ENCODE peak calls at places on chromosomes 3 and 15, in seven cellular contexts. One of them, this sample, is unnamed.

GRCh38 chr3:1591327-1592028 is 498.7 kb downstream of the CNTN6 start:
- DNase-seq in neural progenitor cell: no peak
- DNase-seq in effector CD4-positive, alpha-beta T cell: no peak
- DNase-seq in kidney tubule cell: peak
- DNase-seq in SW480: no peak
- DNase-seq in activated gamma-delta T cell treated with Interleukin-2 at 50 U/mL for 16 hours: no peak
- DNase-seq in RWPE2: no peak
- DNase-seq in this sample: no peak

GRCh38 chr3:80439490-80439889 is 671.7 kb upstream of the ROBO1 start:
- DNase-seq in neural progenitor cell: no peak
- DNase-seq in effector CD4-positive, alpha-beta T cell: no peak
- DNase-seq in kidney tubule cell: no peak
- DNase-seq in SW480: peak
- DNase-seq in activated gamma-delta T cell treated with Interleukin-2 at 50 U/mL for 16 hours: no peak
- DNase-seq in RWPE2: no peak
- DNase-seq in this sample: no peak

GRCh38 chr15:57330619-57331018 is 45.7 kb upstream of the CGNL1 start:
- DNase-seq in neural progenitor cell: no peak
- DNase-seq in effector CD4-positive, alpha-beta T cell: no peak
- DNase-seq in kidney tubule cell: no peak
- DNase-seq in SW480: no peak
- DNase-seq in activated gamma-delta T cell treated with Interleukin-2 at 50 U/mL for 16 hours: no peak
- DNase-seq in RWPE2: no peak
- DNase-seq in this sample: no peak

GRCh38 chr15:47750030-47750739 is 32.9 kb downstream of the SEMA6D start:
- DNase-seq in neural progenitor cell: no peak
- DNase-seq in effector CD4-positive, alpha-beta T cell: no peak
- DNase-seq in kidney tubule cell: peak
- DNase-seq in SW480: no peak
- DNase-seq in activated gamma-delta T cell treated with Interleukin-2 at 50 U/mL for 16 hours: no peak
- DNase-seq in RWPE2: no peak
- DNase-seq in this sample: no peak

GRCh38 chr3:186425788-186426730 is 64.0 kb upstream of the DGKG start:
- DNase-seq in neural progenitor cell: peak
- DNase-seq in effector CD4-positive, alpha-beta T cell: no peak
- DNase-seq in kidney tubule cell: no peak
- DNase-seq in SW480: no peak
- DNase-seq in activated gamma-delta T cell treated with Interleukin-2 at 50 U/mL for 16 hours: no peak
- DNase-seq in RWPE2: no peak
- DNase-seq in this sample: no peak

GRCh38 chr15:66046751-66047150 is 177.5 kb downstream of the RAB11A start:
- DNase-seq in neural progenitor cell: no peak
- DNase-seq in effector CD4-positive, alpha-beta T cell: no peak
- DNase-seq in kidney tubule cell: no peak
- DNase-seq in SW480: no peak
- DNase-seq in activated gamma-delta T cell treated with Interleukin-2 at 50 U/mL for 16 hours: no peak
- DNase-seq in RWPE2: no peak
- DNase-seq in this sample: no peak

GRCh38 chr3:35678552-35679220 is 39.4 kb downstream of the ARPP21 start:
- DNase-seq in neural progenitor cell: no peak
- DNase-seq in effector CD4-positive, alpha-beta T cell: no peak
- DNase-seq in kidney tubule cell: no peak
- DNase-seq in SW480: no peak
- DNase-seq in activated gamma-delta T cell treated with Interleukin-2 at 50 U/mL for 16 hours: no peak
- DNase-seq in RWPE2: no peak
- DNase-seq in this sample: no peak

GRCh38 chr15:71678191-71678590 is 132.2 kb upstream of the NR2E3 start:
- DNase-seq in neural progenitor cell: no peak
- DNase-seq in effector CD4-positive, alpha-beta T cell: no peak
- DNase-seq in kidney tubule cell: no peak
- DNase-seq in SW480: no peak
- DNase-seq in activated gamma-delta T cell treated with Interleukin-2 at 50 U/mL for 16 hours: no peak
- DNase-seq in RWPE2: no peak
- DNase-seq in this sample: no peak

GRCh38 chr15:99631256-99631655 is 65.5 kb downstream of the MEF2A start:
- DNase-seq in neural progenitor cell: no peak
- DNase-seq in effector CD4-positive, alpha-beta T cell: no peak
- DNase-seq in kidney tubule cell: no peak
- DNase-seq in SW480: no peak
- DNase-seq in activated gamma-delta T cell treated with Interleukin-2 at 50 U/mL for 16 hours: no peak
- DNase-seq in RWPE2: no peak
- DNase-seq in this sample: no peak

GRCh38 chr3:131731709-131732108 is 228.9 kb upstream of the MRPL3 start:
- DNase-seq in neural progenitor cell: no peak
- DNase-seq in effector CD4-positive, alpha-beta T cell: no peak
- DNase-seq in kidney tubule cell: no peak
- DNase-seq in SW480: no peak
- DNase-seq in activated gamma-delta T cell treated with Interleukin-2 at 50 U/mL for 16 hours: no peak
- DNase-seq in RWPE2: no peak
- DNase-seq in this sample: no peak

GRCh38 chr3:61157414-61157813 is 93.8 kb downstream of the FHIT start:
- DNase-seq in neural progenitor cell: no peak
- DNase-seq in effector CD4-positive, alpha-beta T cell: no peak
- DNase-seq in kidney tubule cell: no peak
- DNase-seq in SW480: no peak
- DNase-seq in activated gamma-delta T cell treated with Interleukin-2 at 50 U/mL for 16 hours: no peak
- DNase-seq in RWPE2: no peak
- DNase-seq in this sample: no peak

GRCh38 chr3:63945558-63946096 is 33.4 kb upstream of the SCAANT1 start:
- DNase-seq in neural progenitor cell: no peak
- DNase-seq in effector CD4-positive, alpha-beta T cell: no peak
- DNase-seq in kidney tubule cell: no peak
- DNase-seq in SW480: no peak
- DNase-seq in activated gamma-delta T cell treated with Interleukin-2 at 50 U/mL for 16 hours: no peak
- DNase-seq in RWPE2: no peak
- DNase-seq in this sample: no peak

GRCh38 chr3:178900244-178900643 is 171.4 kb downstream of the ZMAT3 start:
- DNase-seq in neural progenitor cell: no peak
- DNase-seq in effector CD4-positive, alpha-beta T cell: no peak
- DNase-seq in kidney tubule cell: no peak
- DNase-seq in SW480: no peak
- DNase-seq in activated gamma-delta T cell treated with Interleukin-2 at 50 U/mL for 16 hours: no peak
- DNase-seq in RWPE2: no peak
- DNase-seq in this sample: no peak

GRCh38 chr3:47428585-47429145 is 47.1 kb downstream of the SCAP start:
- DNase-seq in neural progenitor cell: no peak
- DNase-seq in effector CD4-positive, alpha-beta T cell: no peak
- DNase-seq in kidney tubule cell: no peak
- DNase-seq in SW480: no peak
- DNase-seq in activated gamma-delta T cell treated with Interleukin-2 at 50 U/mL for 16 hours: no peak
- DNase-seq in RWPE2: no peak
- DNase-seq in this sample: no peak

GRCh38 chr15:63833246-63833696 is 477 bp downstream of the HERC1 start:
- DNase-seq in neural progenitor cell: peak
- DNase-seq in effector CD4-positive, alpha-beta T cell: peak
- DNase-seq in kidney tubule cell: peak
- DNase-seq in SW480: peak
- DNase-seq in activated gamma-delta T cell treated with Interleukin-2 at 50 U/mL for 16 hours: peak
- DNase-seq in RWPE2: peak
- DNase-seq in this sample: no peak

GRCh38 chr3:169255506-169255905 is 408.0 kb downstream of the MECOM start:
- DNase-seq in neural progenitor cell: no peak
- DNase-seq in effector CD4-positive, alpha-beta T cell: no peak
- DNase-seq in kidney tubule cell: no peak
- DNase-seq in SW480: no peak
- DNase-seq in activated gamma-delta T cell treated with Interleukin-2 at 50 U/mL for 16 hours: no peak
- DNase-seq in RWPE2: no peak
- DNase-seq in this sample: no peak

GRCh38 chr3:198027799-198028390 is 67.9 kb downstream of the LMLN start:
- DNase-seq in neural progenitor cell: no peak
- DNase-seq in effector CD4-positive, alpha-beta T cell: no peak
- DNase-seq in kidney tubule cell: no peak
- DNase-seq in SW480: no peak
- DNase-seq in activated gamma-delta T cell treated with Interleukin-2 at 50 U/mL for 16 hours: no peak
- DNase-seq in RWPE2: no peak
- DNase-seq in this sample: no peak

GRCh38 chr15:88255496-88256171 is 905 bp downstream of the NTRK3 start:
- DNase-seq in neural progenitor cell: peak
- DNase-seq in effector CD4-positive, alpha-beta T cell: no peak
- DNase-seq in kidney tubule cell: peak
- DNase-seq in SW480: no peak
- DNase-seq in activated gamma-delta T cell treated with Interleukin-2 at 50 U/mL for 16 hours: no peak
- DNase-seq in RWPE2: no peak
- DNase-seq in this sample: no peak